ENCODE peak calls at places on chromosomes 3 and 15, in seven cellular contexts. B, M, J, E, A, O and T are unnamed samples.

GRCh38 chr3:13474021-13474420 is 6.1 kb upstream of the HDAC11 start:
- DNase-seq in A (no peak), M (no peak), B (no peak), E (no peak), J (no peak), O (no peak), T (no peak)

GRCh38 chr3:187102073-187102634 is 37.1 kb downstream of the RPL39L start:
- DNase-seq in J (no peak), B (no peak), O (no peak), A (no peak), E (peak), M (no peak), T (no peak)

GRCh38 chr3:110902453-110903085 is 169.0 kb upstream of the NECTIN3 start:
- DNase-seq in E (no peak), A (no peak), M (no peak), B (no peak), O (no peak), J (no peak), T (no peak)

GRCh38 chr3:190155752-190156151 is 35.1 kb upstream of the P3H2 start:
- DNase-seq in E (no peak), O (no peak), J (no peak), M (no peak), B (no peak), A (no peak), T (no peak)

GRCh38 chr3:88113311-88114162 is 36.2 kb upstream of the C3orf38 start:
- DNase-seq in B (peak), O (peak), E (peak), J (peak), A (no peak), M (no peak), T (no peak)

GRCh38 chr3:53768478-53769459 is 77.5 kb downstream of the CHDH start:
- DNase-seq in M (no peak), E (no peak), A (no peak), J (no peak), B (no peak), O (no peak), T (no peak)

GRCh38 chr15:81877533-81878227 is 168.1 kb downstream of the MEX3B start:
- DNase-seq in E (no peak), B (no peak), J (no peak), A (no peak), O (no peak), M (no peak), T (no peak)

GRCh38 chr3:61559108-61559731 is 2.2 kb upstream of the PTPRG start:
- DNase-seq in B (no peak), E (no peak), A (no peak), J (no peak), O (no peak), M (no peak), T (no peak)

GRCh38 chr3:193593666-193594025 is 638 bp downstream of the OPA1 start:
- DNase-seq in O (no peak), E (peak), B (peak), A (no peak), J (no peak), M (no peak), T (no peak)

GRCh38 chr3:45923755-45924154 is 19.5 kb upstream of the CXCR6 start:
- DNase-seq in E (peak), A (no peak), B (no peak), J (peak), O (no peak), M (no peak), T (no peak)

GRCh38 chr3:159234306-159234705 is 432.5 kb downstream of the MFSD1 start:
- DNase-seq in A (no peak), B (no peak), M (no peak), J (no peak), E (peak), O (no peak), T (no peak)